ENCODE peak calls at places on chromosomes 12 and 14, in eight cellular contexts. J is brain microvascular endothelial cell, Q is AG04450, R is GM10248, K is astrocyte of the cerebellum, V is Peyer's patch, X is colonic mucosa, T is lower lobe of right lung. N is an unnamed sample.

GRCh38 chr12:113742801-113743200 is 223.3 kb downstream of the RBM19 start:
- DNase-seq in J (no peak), Q (no peak), R (no peak), K (no peak), V (no peak), X (no peak), T (no peak), N (no peak)

GRCh38 chr14:101927859-101928258 is 36.5 kb upstream of the DYNC1H1 start:
- DNase-seq in J (peak), Q (peak), R (no peak), K (peak), V (peak), X (peak), T (peak), N (peak)

GRCh38 chr14:101442451-101442850 is 118.8 kb upstream of the DIO3 start:
- DNase-seq in J (no peak), Q (no peak), R (no peak), K (no peak), V (no peak), X (no peak), T (no peak), N (no peak)

GRCh38 chr14:47302121-47302520 is 373.3 kb downstream of the MDGA2 start:
- DNase-seq in J (no peak), Q (no peak), R (no peak), K (no peak), V (no peak), X (no peak), T (no peak), N (no peak)

GRCh38 chr12:46608431-46609280 is 217.1 kb downstream of the SLC38A4 start:
- DNase-seq in J (no peak), Q (no peak), R (no peak), K (peak), V (no peak), X (no peak), T (no peak), N (no peak)

GRCh38 chr12:81758421-81759214 is 532 bp downstream of the PPFIA2 start:
- DNase-seq in J (peak), Q (no peak), R (peak), K (no peak), V (no peak), X (no peak), T (no peak), N (peak)

GRCh38 chr14:33634631-33635030 is 316.2 kb downstream of the EGLN3 start:
- DNase-seq in J (peak), Q (no peak), R (no peak), K (no peak), V (no peak), X (no peak), T (no peak), N (no peak)

GRCh38 chr14:100138082-100138787 is 21.2 kb downstream of the DEGS2 start:
- DNase-seq in J (no peak), Q (no peak), R (peak), K (no peak), V (peak), X (no peak), T (no peak), N (no peak)

GRCh38 chr12:92771011-92771410 is 68.2 kb downstream of the PLEKHG7 start:
- DNase-seq in J (no peak), Q (no peak), R (no peak), K (no peak), V (no peak), X (no peak), T (no peak), N (no peak)

GRCh38 chr12:27193854-27194544 is 50.1 kb upstream of the STK38L start:
- DNase-seq in J (peak), Q (no peak), R (no peak), K (peak), V (no peak), X (no peak), T (no peak), N (no peak)

GRCh38 chr14:88181072-88181471 is 142.0 kb downstream of the KCNK10 start:
- DNase-seq in J (no peak), Q (no peak), R (no peak), K (no peak), V (no peak), X (no peak), T (no peak), N (no peak)

GRCh38 chr12:152440-152839 is 61.5 kb downstream of the SLC6A12 start:
- DNase-seq in J (no peak), Q (no peak), R (no peak), K (no peak), V (no peak), X (no peak), T (no peak), N (no peak)

GRCh38 chr12:68972570-68972969 is 39.6 kb upstream of the CPM start:
- DNase-seq in J (no peak), Q (no peak), R (no peak), K (no peak), V (no peak), X (no peak), T (no peak), N (no peak)

GRCh38 chr12:104499668-104500328 is 43.0 kb downstream of the CHST11 start:
- DNase-seq in J (no peak), Q (no peak), R (no peak), K (no peak), V (no peak), X (no peak), T (no peak), N (no peak)

GRCh38 chr12:32214723-32215122 is 108.1 kb downstream of the BICD1 start:
- DNase-seq in J (no peak), Q (no peak), R (no peak), K (no peak), V (no peak), X (no peak), T (no peak), N (no peak)

GRCh38 chr12:128810182-128811127 is 13.3 kb downstream of the SLC15A4 start:
- DNase-seq in J (no peak), Q (no peak), R (peak), K (no peak), V (no peak), X (no peak), T (no peak), N (no peak)

GRCh38 chr14:33754264-33754663 is 196.6 kb downstream of the EGLN3 start:
- DNase-seq in J (no peak), Q (no peak), R (no peak), K (no peak), V (no peak), X (no peak), T (no peak), N (no peak)

GRCh38 chr14:74846968-74847549 is 28.9 kb downstream of the PROX2 start:
- DNase-seq in J (no peak), Q (no peak), R (no peak), K (no peak), V (no peak), X (no peak), T (no peak), N (no peak)

GRCh38 chr12:88272456-88272855 is 130.3 kb downstream of the TMTC3 start:
- DNase-seq in J (no peak), Q (no peak), R (no peak), K (no peak), V (no peak), X (no peak), T (no peak), N (no peak)

GRCh38 chr12:103538397-103538796 is 42.6 kb upstream of the C12orf42 start:
- DNase-seq in J (no peak), Q (no peak), R (no peak), K (no peak), V (no peak), X (no peak), T (no peak), N (no peak)

GRCh38 chr14:57921377-57921776 is 55.5 kb upstream of the SLC35F4 start:
- DNase-seq in J (no peak), Q (no peak), R (no peak), K (no peak), V (no peak), X (no peak), T (no peak), N (no peak)

GRCh38 chr12:24565300-24565699 is 383.6 kb downstream of the BCAT1 start:
- DNase-seq in J (no peak), Q (no peak), R (no peak), K (no peak), V (no peak), X (no peak), T (no peak), N (no peak)

GRCh38 chr12:11765817-11766794 is 116.6 kb downstream of the ETV6 start:
- DNase-seq in J (no peak), Q (peak), R (peak), K (peak), V (peak), X (no peak), T (peak), N (no peak)

GRCh38 chr12:95548539-95549391 is 2.5 kb downstream of the USP44 start:
- DNase-seq in J (no peak), Q (no peak), R (peak), K (no peak), V (peak), X (no peak), T (peak), N (no peak)

GRCh38 chr14:61388976-61389576 is 67.7 kb downstream of the PRKCH start:
- DNase-seq in J (peak), Q (no peak), R (no peak), K (no peak), V (no peak), X (no peak), T (no peak), N (no peak)

GRCh38 chr12:47808049-47808448 is 11.7 kb downstream of the HDAC7 start:
- DNase-seq in J (peak), Q (no peak), R (peak), K (no peak), V (peak), X (peak), T (peak), N (no peak)

GRCh38 chr12:1644523-1645438 is 15.8 kb downstream of the WNT5B start:
- DNase-seq in J (peak), Q (peak), R (no peak), K (peak), V (no peak), X (peak), T (no peak), N (no peak)

GRCh38 chr14:26702721-26703250 is 105.0 kb upstream of the NOVA1 start:
- DNase-seq in J (no peak), Q (no peak), R (no peak), K (no peak), V (no peak), X (no peak), T (no peak), N (no peak)

GRCh38 chr14:52258783-52259182 is 8.7 kb upstream of the PTGDR start:
- DNase-seq in J (no peak), Q (no peak), R (no peak), K (no peak), V (no peak), X (no peak), T (no peak), N (no peak)

DNA sequence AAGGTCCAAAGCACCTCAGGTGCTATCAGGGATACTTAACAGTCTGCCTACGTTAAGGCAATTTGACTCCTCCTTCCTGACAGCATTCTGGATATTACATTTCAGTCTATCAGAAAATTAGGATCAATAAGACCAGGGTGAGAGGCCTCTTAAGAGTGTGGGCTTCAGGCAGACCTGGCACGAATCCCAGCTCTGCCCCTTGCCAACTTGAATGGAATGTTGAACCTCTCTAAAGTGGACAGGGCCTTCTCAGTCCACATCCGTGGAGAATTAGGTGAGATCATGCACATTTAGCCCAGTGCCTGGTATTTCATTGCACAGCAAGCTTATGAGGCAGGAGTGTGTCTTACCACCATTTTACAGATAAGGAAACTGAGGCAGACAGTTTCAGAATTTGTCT is 25.9 kb downstream of the DCAF4 start:
- DNase-seq in J (no peak), Q (no peak), R (no peak), K (no peak), V (no peak), X (no peak), T (no peak), N (no peak)
- TF ChIP-seq CTCF in J (no peak), Q (no peak), R (no peak), K (no peak), V (no peak), X (no peak), T (no peak), N (no peak)

GRCh38 chr14:38211258-38211735 is 3.6 kb downstream of the SSTR1 start:
- DNase-seq in J (no peak), Q (no peak), R (no peak), K (no peak), V (no peak), X (no peak), T (no peak), N (no peak)

GRCh38 chr14:38210168-38210567 is 2.5 kb downstream of the SSTR1 start:
- DNase-seq in J (no peak), Q (no peak), R (no peak), K (no peak), V (no peak), X (no peak), T (peak), N (peak)

GRCh38 chr14:38208825-38209562 is 1.3 kb downstream of the SSTR1 start:
- DNase-seq in J (no peak), Q (no peak), R (no peak), K (no peak), V (no peak), X (peak), T (peak), N (no peak)

GRCh38 chr14:38209572-38210159 is 2.0 kb downstream of the SSTR1 start:
- DNase-seq in J (no peak), Q (no peak), R (no peak), K (no peak), V (no peak), X (no peak), T (peak), N (peak)

DNA sequence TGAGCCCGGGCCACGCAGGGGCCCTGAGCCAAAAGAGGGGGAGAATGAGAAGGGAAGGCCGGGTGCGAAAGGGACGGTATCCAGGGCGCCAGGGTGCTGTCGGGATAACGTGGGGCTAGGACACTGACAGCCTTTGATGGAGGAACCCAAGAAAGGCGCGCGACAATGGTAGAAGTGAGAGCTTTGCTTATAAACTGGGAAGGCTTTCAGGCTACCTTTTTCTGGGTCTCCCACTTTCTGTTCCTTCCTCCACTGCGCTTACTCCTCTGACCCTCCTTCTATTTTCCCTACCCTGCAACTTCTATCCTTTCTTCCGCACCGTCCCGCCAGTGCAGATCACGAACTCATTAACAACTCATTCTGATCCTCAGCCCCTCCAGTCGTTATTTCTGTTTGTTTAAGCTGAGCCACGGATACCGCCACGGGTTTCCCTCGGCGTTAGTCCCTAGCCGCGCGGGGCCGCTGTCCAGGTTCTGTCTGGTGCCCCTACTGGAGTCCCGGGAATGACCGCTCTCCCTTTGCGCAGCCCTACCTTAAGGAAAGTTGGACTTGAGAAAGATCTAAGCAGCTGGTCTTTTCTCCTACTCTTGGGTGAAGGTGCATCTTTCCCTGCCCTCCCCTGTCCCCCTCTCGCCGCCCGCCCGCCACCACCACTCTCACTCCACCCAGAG is 3.0 kb downstream of the SSTR1 start:
- DNase-seq in J (no peak), Q (no peak), R (no peak), K (no peak), V (no peak), X (no peak), T (no peak), N (no peak)
- TF ChIP-seq CTCF in J (peak), Q (peak), R (no peak), K (peak), V (no peak), X (no peak), T (peak), N (no peak)

GRCh38 chr14:105168496-105168978 is at the start of gene JAG2:
- DNase-seq in J (peak), Q (no peak), R (peak), K (no peak), V (peak), X (peak), T (peak), N (no peak)

GRCh38 chr14:105168093-105168420 is 519 bp downstream of the JAG2 start:
- DNase-seq in J (no peak), Q (no peak), R (no peak), K (no peak), V (no peak), X (no peak), T (no peak), N (no peak)

GRCh38 chr14:105169776-105170655 is 1.4 kb upstream of the JAG2 start:
- DNase-seq in J (no peak), Q (no peak), R (no peak), K (no peak), V (no peak), X (no peak), T (no peak), N (no peak)

GRCh38 chr14:105167303-105168092 is 1.1 kb downstream of the JAG2 start:
- DNase-seq in J (no peak), Q (no peak), R (no peak), K (no peak), V (no peak), X (no peak), T (peak), N (no peak)

GRCh38 chr14:105168979-105169507 is 467 bp upstream of the JAG2 start:
- DNase-seq in J (no peak), Q (no peak), R (no peak), K (no peak), V (no peak), X (no peak), T (no peak), N (no peak)
- TF ChIP-seq CTCF in J (peak), Q (peak), R (peak), K (peak), V (peak), X (peak), T (peak), N (peak)

DNA sequence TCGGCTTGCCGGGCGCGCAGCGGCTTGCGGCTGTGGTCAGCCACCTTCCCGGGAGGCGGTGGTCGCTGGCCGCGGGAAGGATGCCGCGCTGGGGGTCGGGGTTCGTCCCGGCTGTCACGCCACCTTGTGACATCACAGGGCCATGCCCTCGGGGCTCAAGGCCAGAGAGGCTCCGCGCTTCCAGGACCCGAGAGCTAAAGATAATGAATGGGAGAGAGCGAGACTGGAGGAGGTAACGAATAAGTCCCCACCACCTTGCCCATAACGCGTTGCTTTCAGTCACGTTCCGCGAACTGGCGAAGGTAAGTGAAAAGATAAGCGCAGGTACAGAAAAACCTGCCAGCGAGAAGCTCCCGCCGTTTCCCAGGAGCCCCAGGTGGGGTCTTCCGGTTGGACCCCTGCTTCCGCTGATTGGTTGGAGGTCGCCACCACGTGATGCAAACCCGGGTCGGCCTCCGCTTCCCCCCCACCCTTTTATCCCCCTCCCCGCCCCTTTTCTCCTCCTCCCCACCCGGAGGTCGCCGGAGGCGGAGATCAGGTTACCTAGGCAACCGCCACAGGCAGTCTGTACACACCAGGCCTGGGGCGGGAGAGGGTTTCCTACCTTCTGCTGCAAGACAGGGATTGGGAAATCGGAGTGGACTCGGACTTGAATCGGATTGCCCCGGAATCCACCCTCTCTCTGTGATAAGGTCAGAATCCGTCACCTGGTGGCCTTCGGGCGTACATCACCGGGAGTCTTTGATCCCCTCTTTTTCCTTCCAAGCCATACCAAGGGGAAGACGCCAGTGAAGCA is at the start of gene LRRC9:
- DNase-seq in J (no peak), Q (no peak), R (peak), K (peak), V (no peak), X (peak), T (peak), N (peak)
- TF ChIP-seq CTCF in J (no peak), Q (no peak), R (no peak), K (no peak), V (peak), X (no peak), T (no peak), N (no peak)

GRCh38 chr12:131720241-131720640 is 9.4 kb downstream of the SFSWAP start:
- DNase-seq in J (no peak), Q (no peak), R (no peak), K (no peak), V (no peak), X (no peak), T (no peak), N (no peak)

GRCh38 chr12:131721548-131721947 is 10.7 kb downstream of the SFSWAP start:
- DNase-seq in J (no peak), Q (no peak), R (no peak), K (no peak), V (no peak), X (no peak), T (no peak), N (no peak)

GRCh38 chr12:131720921-131721320 is 10.0 kb downstream of the SFSWAP start:
- DNase-seq in J (peak), Q (no peak), R (no peak), K (no peak), V (no peak), X (no peak), T (no peak), N (no peak)

GRCh38 chr12:131724534-131724933 is 13.6 kb downstream of the SFSWAP start:
- DNase-seq in J (no peak), Q (no peak), R (no peak), K (no peak), V (no peak), X (no peak), T (no peak), N (no peak)

DNA sequence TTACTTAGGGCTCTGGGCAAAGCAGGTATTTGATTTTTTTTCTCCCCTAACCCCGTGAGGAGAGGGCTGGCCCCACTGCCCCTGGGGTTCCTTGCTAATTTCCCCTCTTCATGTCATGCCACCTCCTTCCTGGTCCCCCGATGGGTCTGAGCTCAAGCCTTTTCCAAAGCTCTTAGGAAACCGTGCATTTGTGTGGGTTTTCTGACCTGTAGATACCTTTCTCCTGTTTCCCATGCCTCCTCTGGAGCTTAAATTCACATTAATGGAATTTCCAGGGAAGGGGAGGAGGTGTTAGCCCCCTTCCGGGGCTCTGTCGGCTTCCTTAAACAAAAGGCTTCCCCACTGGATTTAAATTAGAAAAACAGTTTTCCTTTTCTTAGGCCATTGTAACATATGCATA is 12.6 kb downstream of the SFSWAP start:
- DNase-seq in J (no peak), Q (no peak), R (no peak), K (no peak), V (no peak), X (no peak), T (no peak), N (no peak)
- TF ChIP-seq CTCF in J (no peak), Q (no peak), R (no peak), K (no peak), V (no peak), X (no peak), T (no peak), N (no peak)

GRCh38 chr12:52369809-52370208 is 2.5 kb upstream of the KRT85 start:
- DNase-seq in J (no peak), Q (no peak), R (no peak), K (no peak), V (no peak), X (no peak), T (no peak), N (no peak)
- TF ChIP-seq CTCF in J (no peak), Q (no peak), R (no peak), K (no peak), V (no peak), X (no peak), T (no peak), N (no peak)

N was measured in chondrocyte.